ENCODE peak calls at places on chromosomes 11 and 22, in nine cellular contexts. L, I, W, T, H, A, Q, M and R are unnamed samples.
A peak's percentile ranks its signal among the peaks of the same experiment; 100 is the strongest.

GRCh38 chr11:121899534-121899933 is 216.5 kb downstream of the BLID start:
- DNase-seq in T (no peak), L (no peak), H (no peak), Q (no peak), I (no peak), W (no peak), A (no peak), M (no peak), R (no peak)

GRCh38 chr11:18853086-18853720 is 61.6 kb upstream of the PTPN5 start:
- DNase-seq in H (peak; percentile 10), T (peak; percentile 32), W (peak; percentile 9), M (no peak), I (peak; percentile 21), A (peak; percentile 44), Q (no peak), L (peak; percentile 62), R (peak; percentile 7)

GRCh38 chr11:20387262-20388095 is at the start of gene PRMT3:
- DNase-seq in L (peak; percentile 80), T (peak; percentile 93), Q (peak; percentile 98), A (peak; percentile 97), W (peak; percentile 80), H (peak; percentile 91), I (peak; percentile 84), M (peak; percentile 99), R (peak; percentile 96)

GRCh38 chr11:11966354-11966741 is 42.1 kb downstream of the DKK3 start:
- DNase-seq in L (no peak), H (no peak), I (no peak), A (no peak), W (no peak), T (no peak), Q (peak; percentile 20), M (no peak), R (no peak)

GRCh38 chr22:28799834-28800307 is 498 bp downstream of the XBP1 start:
- DNase-seq in T (peak; percentile 55), A (peak; percentile 61), H (peak; percentile 24), L (no peak), M (peak; percentile 84), I (no peak), W (no peak), Q (peak; percentile 85), R (peak; percentile 69)

GRCh38 chr11:75966546-75967287 is 151.7 kb downstream of the UVRAG start:
- DNase-seq in I (peak; percentile 21), T (peak; percentile 71), Q (no peak), L (no peak), M (no peak), W (peak; percentile 69), H (peak; percentile 20), A (peak; percentile 93), R (peak; percentile 92)

GRCh38 chr11:118688851-118689502 is 9.5 kb upstream of the TREH start:
- DNase-seq in T (no peak), W (no peak), A (no peak), I (no peak), M (no peak), L (peak; percentile 23), Q (peak; percentile 54), H (no peak), R (no peak)

GRCh38 chr22:22943521-22944267 is 56.1 kb downstream of the IGLL5 start:
- DNase-seq in A (no peak), L (no peak), H (no peak), Q (no peak), I (no peak), M (peak; percentile 32), W (no peak), T (no peak), R (no peak)

GRCh38 chr11:125281831-125282595 is 117.5 kb downstream of the PKNOX2 start:
- DNase-seq in A (no peak), H (no peak), M (no peak), W (no peak), Q (no peak), I (peak; percentile 41), T (peak; percentile 27), L (peak; percentile 83), R (no peak)

GRCh38 chr11:1081601-1082311 is 7.1 kb downstream of the MUC2 start:
- DNase-seq in Q (peak; percentile 49), T (no peak), I (no peak), L (no peak), M (peak; percentile 57), A (no peak), W (no peak), H (no peak), R (no peak)

GRCh38 chr22:40818192-40818746 is 877 bp downstream of the SLC25A17 start:
- DNase-seq in Q (no peak), T (no peak), H (no peak), M (no peak), W (no peak), I (no peak), L (no peak), A (no peak), R (peak; percentile 8)

GRCh38 chr11:117589024-117589423 is 208.0 kb downstream of the DSCAML1 start:
- DNase-seq in Q (no peak), T (no peak), A (no peak), H (no peak), L (no peak), M (no peak), W (no peak), I (no peak), R (no peak)

GRCh38 chr11:38672445-38672844 is 2074.4 kb upstream of the RAG2 start:
- DNase-seq in W (no peak), T (no peak), M (no peak), I (no peak), A (no peak), L (no peak), Q (no peak), H (no peak), R (no peak)

DNA sequence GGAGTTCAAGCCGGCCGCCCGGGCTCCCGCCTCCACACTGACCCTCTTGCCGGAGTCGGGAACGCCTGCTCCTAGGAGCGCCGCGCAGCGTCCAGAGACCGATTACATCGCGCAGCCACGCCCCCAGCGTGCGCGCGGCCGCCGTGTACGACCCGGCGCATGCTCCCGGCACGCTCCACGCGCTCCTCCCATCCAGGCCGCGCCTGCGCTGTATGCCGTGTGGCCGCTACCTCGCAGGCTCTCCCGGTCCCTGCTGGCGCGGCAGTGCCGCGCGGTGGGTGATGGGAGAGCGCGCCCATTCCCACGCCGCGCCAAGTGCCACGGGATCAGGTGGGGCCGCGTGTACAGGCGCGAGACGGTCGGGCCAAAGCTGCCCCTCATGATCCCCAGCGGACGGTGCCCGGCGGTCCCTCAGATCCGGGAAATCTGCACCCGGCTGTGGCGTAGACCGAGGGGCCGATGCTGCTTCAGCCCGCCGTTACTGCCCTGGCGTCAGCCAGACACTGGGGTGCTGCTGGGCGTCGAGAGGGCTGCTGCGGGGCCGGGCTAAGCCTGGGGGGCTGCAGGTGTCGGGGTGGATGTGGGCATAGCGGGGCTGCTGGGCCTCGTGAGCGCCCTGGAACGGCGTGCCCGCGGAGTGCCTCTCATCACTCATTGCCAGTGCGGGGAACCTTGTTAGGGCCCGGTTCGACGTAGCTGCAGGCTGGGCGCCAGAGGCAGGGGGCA is at the start of the genes GNB1L and RTL10:
- DNase-seq in Q (peak; percentile 99), L (peak; percentile 79), M (peak; percentile 98), W (peak; percentile 83), I (peak; percentile 85), A (peak; percentile 97), T (peak; percentile 96), H (peak; percentile 93), R (peak; percentile 96)
- TF ChIP-seq CTCF in Q (no peak), L (no peak), M (no peak), W (no peak), I (no peak), A (no peak), T (peak; percentile 2), H (no peak), R (no peak)

DNA sequence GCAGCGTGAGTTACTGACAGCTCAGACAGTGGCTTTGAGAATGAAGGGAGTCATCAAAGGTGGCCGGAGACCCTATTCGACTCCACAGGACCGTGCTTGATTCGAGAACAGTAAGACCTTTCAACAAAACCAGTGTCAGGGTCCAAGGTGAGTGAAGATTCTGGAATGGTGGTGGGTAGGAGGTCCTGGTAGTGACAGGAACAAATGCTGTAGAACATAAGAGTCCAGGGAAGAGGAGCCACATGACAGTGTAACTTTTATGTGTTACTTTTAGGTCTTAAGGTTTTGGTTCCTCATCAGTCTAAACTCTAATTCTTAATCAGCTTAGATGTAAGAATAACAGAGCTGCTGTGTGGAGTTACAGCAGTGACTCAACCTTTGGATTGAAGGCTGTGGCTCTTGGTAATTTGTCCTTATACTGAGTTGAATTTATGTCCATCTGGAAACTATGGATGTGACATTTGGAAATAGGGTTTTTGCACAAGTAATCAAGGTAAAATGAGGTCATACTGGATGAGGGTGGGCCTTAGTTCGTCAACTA is 1.8 kb downstream of the TBC1D22A start:
- DNase-seq in A (no peak), H (no peak), L (no peak), M (no peak), I (no peak), Q (no peak), T (no peak), W (no peak), R (no peak)
- H3K4me3 ChIP-seq in A (no peak overlapping the region), H (no peak overlapping the region), L (peak overlapping the region; percentile 94), M (peak overlapping the region; percentile 10), I (no peak overlapping the region), Q (peak overlapping the region; percentile 77), T (no peak overlapping the region), W (no peak overlapping the region), R (no peak overlapping the region)

DNA sequence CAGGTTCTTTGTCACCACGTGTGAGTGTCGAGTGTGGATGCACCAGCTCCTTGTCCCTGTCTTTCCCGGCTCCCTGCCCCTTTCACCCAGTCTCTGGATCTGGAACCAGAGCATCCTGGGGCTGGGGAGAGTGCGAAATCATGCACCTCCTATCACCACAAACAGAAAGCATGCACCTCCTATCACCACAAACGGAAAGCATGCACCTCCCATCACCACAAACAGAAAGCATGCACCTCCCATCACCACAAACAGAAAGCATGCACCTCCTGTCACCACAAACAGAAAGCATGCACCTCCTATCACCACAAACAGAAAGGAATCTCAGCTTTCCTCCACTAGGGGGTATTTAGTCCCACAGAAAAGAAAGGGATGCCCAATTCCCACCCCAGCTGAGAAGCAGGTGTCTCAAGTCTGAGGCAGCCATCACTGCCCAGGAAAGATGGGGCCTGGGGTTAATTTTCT is 5.9 kb upstream of the GLB1L3 start:
- DNase-seq in W (peak; percentile 6), Q (no peak), A (no peak), L (no peak), M (no peak), H (no peak), I (peak; percentile 22), T (no peak), R (no peak)
- TF ChIP-seq CTCF in W (peak; percentile 29), Q (no peak), A (peak; percentile 16), L (peak; percentile 59), M (no peak), H (peak; percentile 41), I (peak; percentile 28), T (peak; percentile 6), R (peak; percentile 28)

DNA sequence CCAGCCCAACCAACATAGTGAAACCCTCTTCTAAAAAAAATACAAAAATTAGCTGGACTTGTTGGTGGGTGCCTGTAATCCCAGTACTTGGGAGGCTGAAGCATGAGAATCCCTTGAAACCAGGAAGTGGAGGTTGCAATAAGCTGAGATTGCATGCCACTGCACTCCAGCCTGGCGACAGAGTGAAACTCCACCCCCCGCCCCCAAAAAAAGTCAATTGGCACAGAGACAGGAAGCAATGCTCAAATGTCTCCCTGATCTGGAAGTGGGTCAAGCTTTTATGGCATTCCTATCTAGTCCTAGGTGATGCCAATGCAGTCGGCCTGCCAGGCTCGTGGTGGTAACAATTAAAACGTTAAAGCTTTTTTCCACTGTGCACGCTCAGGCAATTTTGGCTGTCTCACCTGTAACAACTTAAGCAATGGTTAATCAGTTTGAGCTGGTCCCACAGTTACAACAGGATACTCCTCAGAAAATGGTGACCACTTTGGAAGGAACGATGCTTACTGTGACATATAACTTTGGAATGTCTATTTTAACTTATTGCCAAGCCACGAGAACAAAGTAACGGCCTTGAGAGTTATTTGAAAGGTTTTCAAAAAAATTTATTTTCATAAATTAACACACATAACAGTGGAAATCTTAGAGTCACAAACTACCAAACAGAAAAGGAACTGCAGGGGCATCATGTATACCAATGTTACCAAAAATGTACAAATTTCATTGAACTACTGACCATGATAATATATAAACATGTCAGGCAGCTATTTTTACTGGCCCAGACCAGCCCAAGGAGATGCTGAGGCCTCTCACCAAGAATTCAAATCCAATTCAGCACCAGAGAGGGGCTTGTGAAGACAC is 19.0 kb upstream of the PISD start:
- DNase-seq in I (no peak), L (no peak), A (peak; percentile 69), W (no peak), H (peak; percentile 37), T (peak; percentile 88), M (no peak), Q (no peak), R (peak; percentile 52)
- H3K4me3 ChIP-seq in I (no peak overlapping the region), L (no peak overlapping the region), A (no peak overlapping the region), W (no peak overlapping the region), H (no peak overlapping the region), T (no peak overlapping the region), M (no peak overlapping the region), Q (no peak overlapping the region), R (no peak overlapping the region)